ENCODE peak calls at places on chromosomes 2 and 18, in five cellular contexts. One of them, this sample, is unnamed.

GRCh38 chr2:20617892-20618467 is 32.9 kb downstream of the HS1BP3 start:
- DNase-seq in K562: peak
- DNase-seq in GM12878: no peak
- DNase-seq in SK-N-SH: peak
- DNase-seq in HepG2: peak
- DNase-seq in this sample: peak

GRCh38 chr2:12202702-12203101 is 456.3 kb downstream of the LPIN1 start:
- DNase-seq in GM12878: no peak
- DNase-seq in K562: peak
- DNase-seq in HepG2: no peak
- DNase-seq in SK-N-SH: no peak
- DNase-seq in this sample: no peak

GRCh38 chr2:100036793-100037192 is 105.6 kb downstream of the AFF3 start:
- DNase-seq in GM12878: no peak
- DNase-seq in K562: no peak
- DNase-seq in HepG2: no peak
- DNase-seq in SK-N-SH: no peak
- DNase-seq in this sample: no peak

GRCh38 chr2:98039085-98039756 is 43.5 kb upstream of the TMEM131 start:
- DNase-seq in K562: no peak
- DNase-seq in HepG2: no peak
- DNase-seq in SK-N-SH: no peak
- DNase-seq in GM12878: no peak
- DNase-seq in this sample: no peak

GRCh38 chr18:12628706-12629702 is 28.9 kb downstream of the SPIRE1 start:
- DNase-seq in K562: no peak
- DNase-seq in GM12878: no peak
- DNase-seq in SK-N-SH: no peak
- DNase-seq in HepG2: no peak
- DNase-seq in this sample: no peak

GRCh38 chr18:59400407-59400806 is 41.3 kb upstream of the LMAN1 start:
- DNase-seq in GM12878: no peak
- DNase-seq in K562: no peak
- DNase-seq in SK-N-SH: no peak
- DNase-seq in HepG2: no peak
- DNase-seq in this sample: no peak

GRCh38 chr2:43146083-43146482 is 80.3 kb downstream of the ZFP36L2 start:
- DNase-seq in SK-N-SH: no peak
- DNase-seq in K562: no peak
- DNase-seq in HepG2: no peak
- DNase-seq in GM12878: no peak
- DNase-seq in this sample: no peak

GRCh38 chr2:226483745-226484619 is 315.6 kb downstream of the IRS1 start:
- DNase-seq in SK-N-SH: no peak
- DNase-seq in GM12878: no peak
- DNase-seq in HepG2: peak
- DNase-seq in K562: no peak
- DNase-seq in this sample: no peak

GRCh38 chr2:36335597-36335996 is 20.0 kb upstream of the CRIM1 start:
- DNase-seq in K562: no peak
- DNase-seq in GM12878: no peak
- DNase-seq in HepG2: no peak
- DNase-seq in SK-N-SH: no peak
- DNase-seq in this sample: no peak

GRCh38 chr2:127425540-127426490 is 7.6 kb downstream of the PROC start:
- DNase-seq in K562: no peak
- DNase-seq in HepG2: no peak
- DNase-seq in GM12878: no peak
- DNase-seq in SK-N-SH: no peak
- DNase-seq in this sample: no peak

GRCh38 chr2:69989422-69990128 is 28.1 kb upstream of the ASPRV1 start:
- DNase-seq in K562: no peak
- DNase-seq in SK-N-SH: no peak
- DNase-seq in GM12878: no peak
- DNase-seq in HepG2: no peak
- DNase-seq in this sample: no peak

GRCh38 chr18:43601432-43601831 is 324.1 kb upstream of the SYT4 start:
- DNase-seq in HepG2: no peak
- DNase-seq in SK-N-SH: no peak
- DNase-seq in GM12878: no peak
- DNase-seq in K562: no peak
- DNase-seq in this sample: no peak

GRCh38 chr2:75130171-75130570 is 69.1 kb downstream of the TACR1 start:
- DNase-seq in SK-N-SH: peak
- DNase-seq in K562: no peak
- DNase-seq in HepG2: no peak
- DNase-seq in GM12878: no peak
- DNase-seq in this sample: no peak

GRCh38 chr2:35428548-35428947 is 927.0 kb upstream of the CRIM1 start:
- DNase-seq in K562: peak
- DNase-seq in HepG2: peak
- DNase-seq in GM12878: no peak
- DNase-seq in SK-N-SH: peak
- DNase-seq in this sample: peak

GRCh38 chr18:23930002-23930401 is 84.6 kb upstream of the TTC39C start:
- DNase-seq in GM12878: no peak
- DNase-seq in HepG2: no peak
- DNase-seq in SK-N-SH: no peak
- DNase-seq in K562: no peak
- DNase-seq in this sample: no peak

GRCh38 chr2:210762604-210763588 is 206.5 kb downstream of the CPS1 start:
- DNase-seq in SK-N-SH: no peak
- DNase-seq in K562: no peak
- DNase-seq in GM12878: no peak
- DNase-seq in HepG2: no peak
- DNase-seq in this sample: no peak

GRCh38 chr2:98828793-98829371 is 98.0 kb upstream of the MGAT4A start:
- DNase-seq in K562: no peak
- DNase-seq in HepG2: peak
- DNase-seq in SK-N-SH: no peak
- DNase-seq in GM12878: no peak
- DNase-seq in this sample: no peak

GRCh38 chr18:75139226-75139911 is 69.6 kb downstream of the PTGR3 start:
- DNase-seq in K562: no peak
- DNase-seq in SK-N-SH: no peak
- DNase-seq in HepG2: no peak
- DNase-seq in GM12878: no peak
- DNase-seq in this sample: no peak

GRCh38 chr2:39696072-39696471 is 30.4 kb downstream of the TMEM178A start:
- DNase-seq in SK-N-SH: no peak
- DNase-seq in HepG2: peak
- DNase-seq in GM12878: no peak
- DNase-seq in K562: no peak
- DNase-seq in this sample: peak

GRCh38 chr2:170660406-170660805 is 54.7 kb upstream of the SP5 start:
- DNase-seq in GM12878: no peak
- DNase-seq in K562: no peak
- DNase-seq in SK-N-SH: no peak
- DNase-seq in HepG2: no peak
- DNase-seq in this sample: no peak

DNA sequence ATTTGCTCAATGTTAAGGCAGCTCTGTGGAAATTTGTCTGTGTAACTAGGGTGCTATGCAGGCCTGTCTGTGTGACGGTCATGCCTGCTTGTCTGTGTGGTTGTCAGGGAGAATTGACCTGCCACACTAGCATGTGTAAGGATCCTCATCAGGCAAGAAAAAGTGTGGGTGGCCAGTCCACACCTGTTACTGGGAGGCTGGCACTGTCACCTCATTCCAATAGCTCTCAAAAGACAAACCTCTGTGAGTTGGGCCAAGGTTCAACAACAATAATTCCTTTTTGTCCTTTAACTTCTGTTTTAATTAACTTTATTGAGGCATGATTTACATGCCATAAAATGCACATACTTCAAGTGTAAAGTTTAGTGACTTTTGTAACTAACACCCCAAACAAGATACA is 4.2 kb upstream of the MARCO start:
- DNase-seq in K562: no peak
- DNase-seq in HepG2: no peak
- DNase-seq in GM12878: no peak
- DNase-seq in SK-N-SH: no peak
- DNase-seq in this sample: no peak
- TF ChIP-seq FOXM1 in K562: no peak
- TF ChIP-seq FOXM1 in HepG2: no peak
- TF ChIP-seq FOXM1 in GM12878: no peak
- TF ChIP-seq FOXM1 in SK-N-SH: no peak
- TF ChIP-seq FOXM1 in this sample: no peak

GRCh38 chr18:56021136-56021813 is 433.3 kb upstream of the TCF4 start:
- DNase-seq in K562: no peak
- DNase-seq in HepG2: no peak
- DNase-seq in GM12878: no peak
- DNase-seq in SK-N-SH: no peak
- DNase-seq in this sample: no peak
- TF ChIP-seq FOXM1 in K562: no peak
- TF ChIP-seq FOXM1 in HepG2: no peak
- TF ChIP-seq FOXM1 in GM12878: no peak
- TF ChIP-seq FOXM1 in SK-N-SH: no peak
- TF ChIP-seq FOXM1 in this sample: no peak

GRCh38 chr2:137838255-137839092 is 125.8 kb upstream of the HNMT start:
- DNase-seq in GM12878: no peak
- DNase-seq in HepG2: peak
- DNase-seq in SK-N-SH: peak
- DNase-seq in K562: peak
- DNase-seq in this sample: peak
- TF ChIP-seq FOXM1 in GM12878: no peak
- TF ChIP-seq FOXM1 in HepG2: no peak
- TF ChIP-seq FOXM1 in SK-N-SH: no peak
- TF ChIP-seq FOXM1 in K562: no peak
- TF ChIP-seq FOXM1 in this sample: no peak

DNA sequence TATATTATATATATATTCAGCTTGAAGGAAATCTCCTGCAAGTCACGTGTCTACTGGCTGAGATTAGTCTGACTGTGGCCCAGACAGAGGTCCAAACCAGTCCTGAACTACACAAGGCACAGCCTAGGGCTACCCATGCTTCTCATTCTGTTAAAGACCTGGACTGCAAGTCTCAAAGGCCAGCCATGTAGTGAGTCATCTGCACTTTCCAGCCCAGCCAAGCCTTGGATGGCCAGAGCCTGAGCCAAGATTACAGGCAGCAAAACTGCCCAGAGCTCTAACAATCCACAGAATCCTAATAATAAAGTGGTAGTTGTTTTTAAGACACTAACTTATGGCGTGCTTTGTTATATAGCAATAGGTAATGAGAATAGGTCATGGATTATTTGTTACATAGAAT is 259.6 kb downstream of the SS18 start:
- DNase-seq in SK-N-SH: no peak
- DNase-seq in GM12878: no peak
- DNase-seq in K562: no peak
- DNase-seq in HepG2: peak
- DNase-seq in this sample: no peak
- TF ChIP-seq FOXM1 in SK-N-SH: no peak
- TF ChIP-seq FOXM1 in GM12878: no peak
- TF ChIP-seq FOXM1 in K562: no peak
- TF ChIP-seq FOXM1 in HepG2: no peak
- TF ChIP-seq FOXM1 in this sample: no peak

DNA sequence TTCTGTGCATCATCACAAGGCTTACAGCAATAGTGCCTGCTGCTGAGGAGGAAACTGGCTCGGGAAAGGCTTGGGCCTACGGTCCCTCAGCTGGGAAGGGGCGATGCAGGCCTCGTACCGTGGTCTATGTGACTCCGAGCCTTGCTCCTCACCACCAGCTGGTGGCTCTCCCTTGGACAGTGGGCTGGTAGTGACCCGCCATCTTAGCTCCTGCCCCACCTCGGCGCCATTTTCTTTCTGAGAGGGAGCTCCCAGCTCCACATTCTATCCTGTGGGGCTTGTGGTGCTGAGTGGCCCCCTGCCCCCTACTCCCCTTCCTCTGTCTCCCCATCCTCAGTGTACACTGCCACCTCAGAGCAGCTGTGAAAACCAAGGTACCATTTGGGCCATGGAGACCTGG is 255.7 kb downstream of the KLHL29 start:
- DNase-seq in K562: no peak
- DNase-seq in GM12878: no peak
- DNase-seq in HepG2: no peak
- DNase-seq in SK-N-SH: no peak
- DNase-seq in this sample: no peak
- TF ChIP-seq FOXM1 in K562: no peak
- TF ChIP-seq FOXM1 in GM12878: no peak
- TF ChIP-seq FOXM1 in HepG2: no peak
- TF ChIP-seq FOXM1 in SK-N-SH: no peak
- TF ChIP-seq FOXM1 in this sample: no peak

DNA sequence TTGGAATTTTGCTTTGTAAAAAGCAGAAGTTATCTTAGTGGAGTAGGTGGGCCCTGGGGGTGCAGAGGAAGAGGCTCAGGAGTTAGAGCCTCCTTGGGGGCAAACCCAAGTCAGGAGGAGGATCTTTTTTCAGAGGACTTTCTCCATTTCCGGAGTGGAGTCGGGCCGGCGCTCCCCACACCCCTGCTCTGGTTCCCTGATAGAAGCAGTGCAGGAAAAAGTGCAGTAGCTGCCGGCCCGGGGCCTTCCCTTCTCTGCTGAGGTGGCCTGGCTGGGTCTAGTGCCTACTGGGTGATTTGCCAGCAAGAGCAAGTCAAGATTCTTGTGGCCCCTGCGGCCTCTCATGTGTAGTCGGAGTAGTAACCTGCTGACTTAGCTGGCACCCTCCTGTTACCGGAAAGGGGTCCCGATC is 124.2 kb upstream of the HS6ST1 start:
- DNase-seq in SK-N-SH: no peak
- DNase-seq in K562: peak
- DNase-seq in GM12878: no peak
- DNase-seq in HepG2: no peak
- DNase-seq in this sample: no peak
- TF ChIP-seq FOXM1 in SK-N-SH: no peak
- TF ChIP-seq FOXM1 in K562: no peak
- TF ChIP-seq FOXM1 in GM12878: no peak
- TF ChIP-seq FOXM1 in HepG2: no peak
- TF ChIP-seq FOXM1 in this sample: no peak

DNA sequence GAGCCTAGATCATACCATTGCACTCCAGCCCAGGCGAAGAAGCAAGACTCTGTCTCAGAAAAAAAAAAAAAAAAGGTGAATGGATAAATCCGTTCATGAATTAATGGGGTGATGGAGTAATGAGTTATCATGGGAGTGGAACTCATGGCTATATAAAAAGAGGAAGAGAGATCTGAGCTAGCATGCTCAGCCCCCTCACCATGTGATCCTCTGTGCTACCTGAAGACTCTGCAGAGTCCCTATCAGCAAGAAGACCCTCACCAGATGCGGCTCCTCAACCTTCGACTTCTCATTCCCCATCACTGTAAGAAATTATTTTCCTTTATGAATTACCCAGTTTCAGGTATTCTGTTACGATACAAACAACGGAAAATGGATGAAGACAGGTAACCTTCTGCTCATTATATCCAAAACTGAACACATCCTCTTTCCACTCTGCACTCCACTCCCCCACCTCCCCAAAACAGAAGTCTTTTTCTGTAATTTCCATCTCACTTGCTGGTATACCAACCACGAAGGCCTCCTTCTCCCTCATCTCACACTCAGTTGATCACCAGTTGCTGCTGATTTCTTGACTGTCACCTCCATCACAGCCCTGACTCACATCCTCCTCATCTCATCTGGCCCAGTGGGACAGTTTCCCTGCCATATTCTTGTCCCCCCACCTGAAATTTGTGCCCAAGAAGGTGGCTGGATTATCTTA is 8.8 kb downstream of the RETREG2 start:
- DNase-seq in GM12878: no peak
- DNase-seq in K562: no peak
- DNase-seq in HepG2: no peak
- DNase-seq in SK-N-SH: no peak
- DNase-seq in this sample: no peak
- TF ChIP-seq FOXM1 in GM12878: no peak
- TF ChIP-seq FOXM1 in K562: no peak
- TF ChIP-seq FOXM1 in HepG2: no peak
- TF ChIP-seq FOXM1 in SK-N-SH: no peak
- TF ChIP-seq FOXM1 in this sample: no peak

This sample was measured in HEK293T.